ENCODE peak calls at places on chromosomes 3 and 15, in nine cellular contexts. V is left lung, K is gastrocnemius medialis, Y is GM23338, R is B cell, Q is fibroblast of mammary gland, P is HepG2, Z is RWPE1, F is choroid plexus epithelial cell. W is an unnamed sample.

GRCh38 chr3:58994746-58995330 is 55.0 kb downstream of the CFAP20DC start:
- DNase-seq in F (peak; percentile 88), Z (peak; percentile 46), Q (peak; percentile 78), R (no peak), V (no peak), Y (peak; percentile 83), K (no peak), P (peak; percentile 39), W (peak; percentile 72)

GRCh38 chr3:72428803-72429202 is 419.4 kb downstream of the SHQ1 start:
- DNase-seq in F (no peak), V (no peak), Z (no peak), P (no peak), Y (no peak), K (no peak), Q (no peak), R (no peak), W (no peak)

GRCh38 chr3:114646521-114646920 is 352.7 kb downstream of the TIGIT start:
- DNase-seq in V (no peak), Z (no peak), P (no peak), F (no peak), R (no peak), K (no peak), Q (no peak), Y (no peak), W (no peak)

GRCh38 chr15:65653341-65653740 is 31.6 kb downstream of the SLC24A1 start:
- DNase-seq in Y (no peak), Z (peak; percentile 26), Q (peak; percentile 63), V (no peak), F (peak; percentile 52), R (no peak), P (no peak), K (no peak), W (peak; percentile 30)

GRCh38 chr15:83206971-83207621 is 527 bp downstream of the HDGFL3 start:
- DNase-seq in K (no peak), Z (peak; percentile 50), P (no peak), V (peak; percentile 87), F (peak; percentile 27), Q (no peak), Y (peak; percentile 68), R (no peak), W (peak; percentile 36)

GRCh38 chr15:23686466-23687142 is 501 bp downstream of the NDN start:
- DNase-seq in Q (peak; percentile 9), V (peak; percentile 71), P (no peak), Z (no peak), F (no peak), Y (peak; percentile 34), K (no peak), R (no peak), W (no peak)

GRCh38 chr3:117160176-117160575 is 450.6 kb downstream of the TUSC7 start:
- DNase-seq in Q (no peak), Y (no peak), R (no peak), Z (no peak), K (no peak), P (no peak), V (no peak), F (no peak), W (no peak)

GRCh38 chr3:52244061-52244628 is 1.4 kb upstream of the PPM1M start:
- DNase-seq in Q (peak; percentile 59), Y (no peak), V (peak; percentile 84), Z (peak; percentile 54), F (peak; percentile 19), K (no peak), P (no peak), R (no peak), W (peak; percentile 29)

GRCh38 chr3:186760141-186760813 is 23.1 kb upstream of the EIF4A2 start:
- DNase-seq in K (no peak), Y (no peak), V (no peak), Z (peak; percentile 70), F (no peak), R (no peak), Q (no peak), P (peak; percentile 46), W (no peak)

GRCh38 chr15:89587955-89588354 is 12.7 kb downstream of the TICRR start:
- DNase-seq in Y (no peak), R (no peak), F (peak; percentile 53), P (no peak), V (no peak), K (no peak), Q (peak; percentile 55), Z (peak; percentile 41), W (peak; percentile 31)

GRCh38 chr15:39801641-39802309 is 19.1 kb upstream of the FSIP1 start:
- DNase-seq in K (no peak), P (peak; percentile 36), V (no peak), Z (peak; percentile 41), F (peak; percentile 42), Q (no peak), Y (peak; percentile 64), R (no peak), W (peak; percentile 27)

GRCh38 chr3:10223676-10224639 is 24.3 kb upstream of the TATDN2 start:
- DNase-seq in Q (no peak), F (no peak), Z (no peak), R (peak; percentile 77), P (peak; percentile 75), V (no peak), Y (no peak), K (no peak), W (no peak)

GRCh38 chr3:96779810-96780209 is 34.6 kb upstream of the EPHA6 start:
- DNase-seq in R (no peak), P (no peak), Z (no peak), V (no peak), K (no peak), Y (peak; percentile 54), Q (no peak), F (no peak), W (no peak)

GRCh38 chr3:48927928-48928327 is 9.3 kb downstream of the ARIH2 start:
- DNase-seq in F (peak; percentile 29), R (no peak), V (no peak), Z (no peak), Q (no peak), Y (no peak), K (no peak), P (no peak), W (peak; percentile 67)

GRCh38 chr3:196472286-196472685 is 31.3 kb downstream of the RNF168 start:
- DNase-seq in P (no peak), R (no peak), F (no peak), V (no peak), Y (no peak), Q (no peak), Z (no peak), K (no peak), W (no peak)

DNA sequence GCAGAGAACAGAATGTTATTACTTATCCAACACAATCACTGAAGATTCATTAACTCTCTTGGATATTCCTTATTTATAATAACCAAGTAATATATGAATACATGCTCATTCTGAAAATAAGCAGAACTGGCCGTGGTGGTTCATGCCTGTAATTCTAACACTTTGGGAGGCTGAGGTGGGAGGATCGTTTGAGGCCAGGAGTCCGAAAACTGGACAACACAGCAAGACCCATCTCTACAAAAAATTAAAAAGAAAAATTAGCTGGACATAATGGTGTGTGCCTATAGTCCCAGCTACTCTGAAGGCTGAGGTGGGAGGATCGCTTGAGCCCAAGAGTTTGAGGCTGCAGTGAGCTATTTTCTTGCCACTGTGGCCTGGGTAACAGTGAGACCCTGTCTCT is 25.9 kb downstream of the RNF168 start:
- DNase-seq in F (no peak), R (no peak), Y (no peak), Z (no peak), V (no peak), P (no peak), K (no peak), Q (no peak), W (no peak)
- TF ChIP-seq CTCF in F (no peak), R (no peak), Y (no peak), Z (no peak), V (no peak), P (no peak), K (no peak), Q (no peak), W (no peak)

DNA sequence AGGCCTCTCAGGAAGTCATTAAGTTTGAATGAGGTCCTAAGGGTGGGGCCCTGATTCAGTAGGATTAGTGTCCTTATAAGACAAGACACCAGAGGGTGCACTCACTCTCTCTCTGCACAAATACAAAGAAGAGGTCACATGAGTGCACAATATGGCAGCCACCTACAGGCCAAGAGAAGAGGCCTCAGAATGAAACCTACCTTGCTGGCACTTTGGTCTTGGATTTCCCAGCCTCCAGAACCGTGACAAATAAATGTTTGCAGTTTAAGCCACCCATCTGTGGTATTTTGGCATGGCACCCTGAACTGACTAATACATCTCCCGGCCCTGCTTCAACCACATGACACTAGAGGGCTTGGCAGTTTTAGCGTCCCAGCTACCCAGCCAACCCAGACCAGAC is 73.9 kb upstream of the CHRNB4 start:
- DNase-seq in R (no peak), Z (no peak), P (peak; percentile 38), K (no peak), V (no peak), F (no peak), Y (peak; percentile 36), Q (peak; percentile 47), W (no peak)
- TF ChIP-seq CTCF in R (no peak), Z (no peak), P (peak; percentile 33), K (no peak), V (no peak), F (no peak), Y (peak; percentile 30), Q (no peak), W (no peak)

DNA sequence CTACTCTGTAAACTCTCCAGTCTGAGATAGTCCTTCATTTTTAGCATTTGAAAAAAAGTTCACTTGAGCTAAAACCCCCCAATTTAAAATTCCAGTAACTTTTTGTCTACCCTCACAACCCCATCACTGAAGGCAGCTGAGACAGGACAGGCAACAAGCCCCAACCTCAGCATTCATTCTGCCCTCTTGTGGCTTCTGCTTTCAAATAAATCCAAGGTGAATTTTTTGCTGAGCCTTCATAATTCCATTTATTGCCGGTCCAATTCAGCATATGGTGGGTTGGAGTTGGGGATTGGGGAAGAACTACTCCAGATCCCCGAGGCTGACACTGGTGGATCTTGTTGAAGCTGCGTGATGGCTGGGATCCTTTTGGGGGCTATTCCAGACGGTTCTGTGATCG is 88.4 kb upstream of the THRB start:
- DNase-seq in K (peak; percentile 6), Y (peak; percentile 39), F (peak; percentile 52), R (no peak), V (no peak), Z (no peak), P (peak; percentile 30), Q (peak; percentile 52), W (peak; percentile 21)
- TF ChIP-seq CTCF in K (peak; percentile 20), Y (peak; percentile 68), F (peak; percentile 65), R (peak; percentile 19), V (peak; percentile 24), Z (no peak), P (peak; percentile 60), Q (peak; percentile 46), W (no peak)

GRCh38 chr3:79406175-79406574 is 361.6 kb downstream of the ROBO1 start:
- DNase-seq in K (no peak), Y (peak; percentile 53), F (no peak), V (peak; percentile 7), P (no peak), R (no peak), Z (no peak), Q (no peak), W (no peak)
- TF ChIP-seq CTCF in K (no peak), Y (peak; percentile 72), F (peak; percentile 36), V (no peak), P (no peak), R (no peak), Z (no peak), Q (peak; percentile 19), W (no peak)

W was measured in fibroblast of villous mesenchyme.